ENCODE peak calls at places on chromosomes 5 and 9, in four cellular contexts. One of them, this sample, is unnamed.

GRCh38 chr9:123933401-123933800 is 3.5 kb upstream of the DENND1A start:
- DNase-seq in tibial artery: no peak
- DNase-seq in WERI-Rb-1: no peak
- DNase-seq in left lung: no peak
- DNase-seq in this sample: no peak

GRCh38 chr5:170336065-170336464 is 38.5 kb upstream of the LCP2 start:
- DNase-seq in left lung: no peak
- DNase-seq in WERI-Rb-1: no peak
- DNase-seq in tibial artery: no peak
- DNase-seq in this sample: no peak

GRCh38 chr9:8457050-8457449 is 657.5 kb upstream of the DMAC1 start:
- DNase-seq in tibial artery: no peak
- DNase-seq in left lung: no peak
- DNase-seq in WERI-Rb-1: no peak
- DNase-seq in this sample: no peak

GRCh38 chr5:16937023-16937379 is 913 bp upstream of the MYO10 start:
- DNase-seq in WERI-Rb-1: no peak
- DNase-seq in tibial artery: no peak
- DNase-seq in left lung: no peak
- DNase-seq in this sample: no peak

GRCh38 chr5:73694089-73694488 is 68.1 kb downstream of the ARHGEF28 start:
- DNase-seq in tibial artery: no peak
- DNase-seq in WERI-Rb-1: no peak
- DNase-seq in left lung: no peak
- DNase-seq in this sample: no peak

GRCh38 chr5:68379275-68380026 is 163.9 kb downstream of the PIK3R1 start:
- DNase-seq in WERI-Rb-1: no peak
- DNase-seq in left lung: no peak
- DNase-seq in tibial artery: peak
- DNase-seq in this sample: no peak

GRCh38 chr5:131303537-131303936 is 39.7 kb downstream of the CDC42SE2 start:
- DNase-seq in left lung: no peak
- DNase-seq in tibial artery: no peak
- DNase-seq in WERI-Rb-1: no peak
- DNase-seq in this sample: no peak

GRCh38 chr9:115590016-115590415 is 472.1 kb upstream of the TNC start:
- DNase-seq in tibial artery: peak
- DNase-seq in left lung: no peak
- DNase-seq in WERI-Rb-1: no peak
- DNase-seq in this sample: no peak

GRCh38 chr5:138873886-138874200 is 1.3 kb downstream of the LRRTM2 start:
- DNase-seq in WERI-Rb-1: peak
- DNase-seq in tibial artery: no peak
- DNase-seq in left lung: no peak
- DNase-seq in this sample: no peak

GRCh38 chr5:173326501-173326960 is 1.7 kb downstream of the STC2 start:
- DNase-seq in left lung: no peak
- DNase-seq in tibial artery: no peak
- DNase-seq in WERI-Rb-1: no peak
- DNase-seq in this sample: no peak
- H3K4me3 ChIP-seq in left lung: no peak
- H3K4me3 ChIP-seq in tibial artery: peak
- H3K4me3 ChIP-seq in WERI-Rb-1: no peak
- H3K4me3 ChIP-seq in this sample: peak

GRCh38 chr9:134860510-134860909 is 20.1 kb upstream of the FCN2 start:
- DNase-seq in left lung: no peak
- DNase-seq in tibial artery: no peak
- DNase-seq in WERI-Rb-1: no peak
- DNase-seq in this sample: no peak

GRCh38 chr9:134855900-134856377 is 24.7 kb upstream of the FCN2 start:
- DNase-seq in tibial artery: peak
- DNase-seq in left lung: no peak
- DNase-seq in WERI-Rb-1: no peak
- DNase-seq in this sample: no peak

GRCh38 chr9:134861586-134862334 is 18.9 kb upstream of the FCN2 start:
- DNase-seq in left lung: no peak
- DNase-seq in WERI-Rb-1: no peak
- DNase-seq in tibial artery: peak
- DNase-seq in this sample: no peak

GRCh38 chr9:134855231-134855899 is 25.2 kb upstream of the FCN2 start:
- DNase-seq in tibial artery: peak
- DNase-seq in left lung: no peak
- DNase-seq in WERI-Rb-1: no peak
- DNase-seq in this sample: no peak

DNA sequence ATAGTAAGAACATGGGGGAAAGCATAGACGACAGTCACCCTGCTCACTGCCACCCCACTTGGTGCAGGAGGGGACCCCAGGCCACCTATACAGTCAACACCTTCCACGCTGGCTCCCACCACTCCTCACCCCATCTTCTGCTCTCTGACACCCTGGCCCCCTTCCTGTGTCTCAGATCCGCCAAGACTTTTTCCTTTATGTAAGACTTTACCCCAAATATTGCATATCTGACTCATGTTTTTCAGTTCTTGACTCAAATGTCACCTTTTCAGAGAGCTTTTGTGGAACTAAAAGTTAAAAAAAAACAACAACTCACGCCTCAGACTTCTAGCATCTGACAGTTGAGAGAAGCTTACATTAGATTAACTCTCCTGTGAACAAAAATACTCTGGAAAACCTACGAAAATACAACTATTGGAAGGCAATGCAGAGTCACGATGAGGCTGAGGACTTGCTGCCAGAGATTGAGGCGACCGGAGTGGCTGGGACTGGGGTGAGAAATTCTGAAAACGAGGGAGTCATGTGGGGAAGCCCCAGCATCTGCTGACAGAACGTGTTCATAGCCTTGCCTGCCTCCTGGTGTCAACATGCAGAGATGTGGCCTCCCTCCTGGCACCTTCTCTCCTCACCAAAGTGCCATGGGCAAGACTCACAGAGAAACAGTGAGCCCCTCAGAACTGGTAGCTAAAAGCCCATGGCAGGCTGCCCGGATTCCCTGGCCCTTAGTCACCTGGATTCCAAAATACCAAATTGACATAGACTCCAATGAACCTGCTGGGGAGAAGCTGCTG is 22.4 kb upstream of the FCN2 start:
- DNase-seq in left lung: no peak
- DNase-seq in tibial artery: peak
- DNase-seq in WERI-Rb-1: no peak
- DNase-seq in this sample: peak
- TF ChIP-seq CTCF in left lung: no peak
- TF ChIP-seq CTCF in tibial artery: no peak
- TF ChIP-seq CTCF in WERI-Rb-1: peak
- TF ChIP-seq CTCF in this sample: no peak

GRCh38 chr5:62931551-62931950 is 352.9 kb downstream of the LRRC70 start:
- DNase-seq in left lung: no peak
- DNase-seq in tibial artery: no peak
- DNase-seq in WERI-Rb-1: no peak
- DNase-seq in this sample: no peak
- H3K27ac ChIP-seq in left lung: no peak
- H3K27ac ChIP-seq in tibial artery: no peak
- H3K27ac ChIP-seq in WERI-Rb-1: no peak
- H3K27ac ChIP-seq in this sample: no peak

GRCh38 chr5:15645776-15646175 is 145.8 kb downstream of the FBXL7 start:
- DNase-seq in tibial artery: no peak
- DNase-seq in WERI-Rb-1: no peak
- DNase-seq in left lung: no peak
- DNase-seq in this sample: no peak
- H3K4me3 ChIP-seq in tibial artery: no peak
- H3K4me3 ChIP-seq in WERI-Rb-1: no peak
- H3K4me3 ChIP-seq in left lung: no peak
- H3K4me3 ChIP-seq in this sample: no peak

DNA sequence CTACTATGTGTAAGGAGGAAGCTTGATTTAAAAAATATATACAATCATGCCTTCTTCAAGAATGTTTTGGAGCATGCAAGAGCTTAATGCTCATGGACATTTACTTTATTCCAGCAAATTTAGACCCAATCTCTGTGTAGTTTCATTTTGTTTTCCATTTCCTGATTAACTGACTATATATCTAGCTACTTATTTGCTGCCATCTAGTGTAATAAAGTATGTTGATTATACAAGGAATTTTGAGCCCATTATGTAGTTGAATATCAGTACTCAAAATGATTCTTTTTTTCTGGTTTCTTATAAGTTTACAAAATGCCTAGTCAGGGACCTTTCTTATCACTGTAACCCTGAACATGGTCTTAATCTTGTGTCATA is 100.0 kb upstream of the CCDC152 start:
- DNase-seq in left lung: no peak
- DNase-seq in WERI-Rb-1: no peak
- DNase-seq in tibial artery: no peak
- DNase-seq in this sample: no peak
- TF ChIP-seq CTCF in left lung: no peak
- TF ChIP-seq CTCF in WERI-Rb-1: no peak
- TF ChIP-seq CTCF in tibial artery: peak
- TF ChIP-seq CTCF in this sample: no peak

DNA sequence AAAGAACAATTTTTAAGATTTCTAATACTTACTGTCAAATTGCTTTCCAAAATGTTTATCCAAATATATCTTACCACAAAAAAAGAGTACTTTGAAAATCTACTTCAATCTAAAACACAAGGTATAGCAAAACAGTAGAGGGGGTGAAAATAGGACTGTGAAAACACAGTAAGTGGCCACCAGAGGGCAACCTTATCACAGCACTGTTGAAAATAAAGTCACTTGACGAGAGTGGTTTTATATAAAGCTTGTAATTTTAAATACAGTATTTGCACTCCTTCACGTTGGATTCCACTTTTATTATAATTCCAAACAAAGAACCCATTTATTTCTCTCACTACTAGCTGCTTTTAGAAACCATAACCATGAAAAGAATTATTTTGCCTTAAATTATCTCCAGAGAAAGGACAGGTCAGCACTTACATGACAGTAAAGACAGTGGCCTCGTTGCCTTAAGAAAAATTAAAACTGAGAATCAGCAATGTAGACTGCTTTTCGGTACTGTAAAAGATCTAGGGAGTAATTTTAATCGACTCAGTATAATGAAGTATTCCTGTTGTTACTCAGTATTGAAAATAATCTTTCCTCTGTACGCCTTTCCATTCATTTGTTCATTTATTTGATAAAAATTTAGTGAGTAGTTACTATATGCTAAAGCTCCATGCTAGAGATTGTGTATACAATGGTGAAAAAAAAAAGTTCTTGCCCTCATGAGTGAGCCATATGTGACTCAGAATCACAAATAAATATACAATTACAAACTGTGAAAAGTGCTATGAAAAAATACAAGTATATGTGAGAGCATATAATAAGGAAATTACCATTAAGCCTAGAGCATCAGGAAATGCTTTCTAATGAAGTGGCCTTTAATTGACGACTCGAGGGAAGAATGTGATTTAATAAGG is 40.0 kb upstream of the CDK5RAP2 start:
- DNase-seq in left lung: no peak
- DNase-seq in tibial artery: peak
- DNase-seq in WERI-Rb-1: peak
- DNase-seq in this sample: no peak
- H3K27ac ChIP-seq in left lung: no peak
- H3K27ac ChIP-seq in tibial artery: no peak
- H3K27ac ChIP-seq in WERI-Rb-1: no peak
- H3K27ac ChIP-seq in this sample: peak

GRCh38 chr5:118561235-118561634 is 427.1 kb downstream of the DTWD2 start:
- DNase-seq in WERI-Rb-1: no peak
- DNase-seq in left lung: no peak
- DNase-seq in tibial artery: no peak
- DNase-seq in this sample: no peak
- H3K4me3 ChIP-seq in WERI-Rb-1: no peak
- H3K4me3 ChIP-seq in left lung: no peak
- H3K4me3 ChIP-seq in tibial artery: no peak
- H3K4me3 ChIP-seq in this sample: no peak

This sample was measured in dorsolateral prefrontal cortex.